ENCODE peak calls at places on chromosomes 3 and 15, in six cellular contexts. One of them, this sample, is unnamed.

GRCh38 chr15:38190501-38190900 is 62.1 kb upstream of the SPRED1 start:
- DNase-seq in fibroblast of lung: no peak
- DNase-seq in HFFc6: no peak
- DNase-seq in epithelial cell of esophagus: no peak
- DNase-seq in tibial artery: no peak
- DNase-seq in NCI-H82: no peak
- DNase-seq in this sample: no peak

GRCh38 chr3:126104742-126105605 is 21.1 kb upstream of the SLC41A3 start:
- DNase-seq in HFFc6: no peak
- DNase-seq in tibial artery: no peak
- DNase-seq in NCI-H82: no peak
- DNase-seq in epithelial cell of esophagus: no peak
- DNase-seq in fibroblast of lung: no peak
- DNase-seq in this sample: no peak

GRCh38 chr3:38226273-38226672 is 39.3 kb upstream of the SLC22A13 start:
- DNase-seq in NCI-H82: no peak
- DNase-seq in HFFc6: peak
- DNase-seq in epithelial cell of esophagus: peak
- DNase-seq in tibial artery: no peak
- DNase-seq in fibroblast of lung: no peak
- DNase-seq in this sample: no peak

GRCh38 chr15:26864664-26865191 is 2.1 kb upstream of the GABRA5 start:
- DNase-seq in NCI-H82: peak
- DNase-seq in epithelial cell of esophagus: peak
- DNase-seq in HFFc6: peak
- DNase-seq in fibroblast of lung: peak
- DNase-seq in tibial artery: no peak
- DNase-seq in this sample: peak

GRCh38 chr3:100492059-100492809 is at the start of gene TMEM45A:
- DNase-seq in NCI-H82: peak
- DNase-seq in epithelial cell of esophagus: peak
- DNase-seq in tibial artery: peak
- DNase-seq in fibroblast of lung: peak
- DNase-seq in HFFc6: peak
- DNase-seq in this sample: peak

GRCh38 chr3:171320721-171321120 is 139.5 kb downstream of the TNIK start:
- DNase-seq in HFFc6: no peak
- DNase-seq in fibroblast of lung: peak
- DNase-seq in epithelial cell of esophagus: no peak
- DNase-seq in tibial artery: no peak
- DNase-seq in NCI-H82: peak
- DNase-seq in this sample: peak

GRCh38 chr15:74901612-74902063 is 5.0 kb downstream of the FAM219B start:
- DNase-seq in HFFc6: peak
- DNase-seq in tibial artery: peak
- DNase-seq in epithelial cell of esophagus: peak
- DNase-seq in fibroblast of lung: peak
- DNase-seq in NCI-H82: peak
- DNase-seq in this sample: no peak

GRCh38 chr15:52256366-52256765 is 39.2 kb downstream of the MYO5C start:
- DNase-seq in fibroblast of lung: peak
- DNase-seq in epithelial cell of esophagus: peak
- DNase-seq in tibial artery: peak
- DNase-seq in NCI-H82: peak
- DNase-seq in HFFc6: peak
- DNase-seq in this sample: peak

GRCh38 chr15:78110916-78111475 is 18.6 kb downstream of the SH2D7 start:
- DNase-seq in tibial artery: no peak
- DNase-seq in fibroblast of lung: no peak
- DNase-seq in epithelial cell of esophagus: no peak
- DNase-seq in NCI-H82: no peak
- DNase-seq in HFFc6: no peak
- DNase-seq in this sample: no peak

GRCh38 chr15:48802257-48802656 is 8.6 kb downstream of the CEP152 start:
- DNase-seq in fibroblast of lung: no peak
- DNase-seq in NCI-H82: no peak
- DNase-seq in HFFc6: no peak
- DNase-seq in epithelial cell of esophagus: no peak
- DNase-seq in tibial artery: no peak
- DNase-seq in this sample: no peak

GRCh38 chr15:63344737-63345390 is 36.8 kb downstream of the CA12 start:
- DNase-seq in fibroblast of lung: no peak
- DNase-seq in tibial artery: no peak
- DNase-seq in epithelial cell of esophagus: no peak
- DNase-seq in NCI-H82: no peak
- DNase-seq in HFFc6: peak
- DNase-seq in this sample: no peak

GRCh38 chr15:78828930-78829329 is 17.7 kb upstream of the ADAMTS7 start:
- DNase-seq in HFFc6: no peak
- DNase-seq in epithelial cell of esophagus: no peak
- DNase-seq in tibial artery: no peak
- DNase-seq in fibroblast of lung: no peak
- DNase-seq in NCI-H82: no peak
- DNase-seq in this sample: no peak

GRCh38 chr15:31023841-31024240 is 32.4 kb upstream of the MTMR10 start:
- DNase-seq in NCI-H82: no peak
- DNase-seq in tibial artery: no peak
- DNase-seq in fibroblast of lung: no peak
- DNase-seq in epithelial cell of esophagus: peak
- DNase-seq in HFFc6: no peak
- DNase-seq in this sample: no peak

GRCh38 chr3:45118615-45119062 is 27.5 kb downstream of the CDCP1 start:
- DNase-seq in epithelial cell of esophagus: no peak
- DNase-seq in HFFc6: no peak
- DNase-seq in fibroblast of lung: no peak
- DNase-seq in tibial artery: no peak
- DNase-seq in NCI-H82: no peak
- DNase-seq in this sample: no peak

GRCh38 chr3:173785004-173785403 is 387.5 kb downstream of the NLGN1 start:
- DNase-seq in NCI-H82: peak
- DNase-seq in epithelial cell of esophagus: no peak
- DNase-seq in HFFc6: no peak
- DNase-seq in tibial artery: no peak
- DNase-seq in fibroblast of lung: peak
- DNase-seq in this sample: no peak

GRCh38 chr15:29115093-29115991 is 154.3 kb downstream of the NSMCE3 start:
- DNase-seq in NCI-H82: peak
- DNase-seq in HFFc6: no peak
- DNase-seq in epithelial cell of esophagus: no peak
- DNase-seq in tibial artery: no peak
- DNase-seq in fibroblast of lung: peak
- DNase-seq in this sample: no peak

GRCh38 chr3:50620846-50621245 is 3.9 kb downstream of the MAPKAPK3 start:
- DNase-seq in tibial artery: no peak
- DNase-seq in fibroblast of lung: no peak
- DNase-seq in NCI-H82: no peak
- DNase-seq in HFFc6: no peak
- DNase-seq in epithelial cell of esophagus: no peak
- DNase-seq in this sample: no peak

This sample was measured in NCI-H524 treated with DMSO at 0.1 percent for 48 hours.